ENCODE peak calls at places on chromosomes 2 and 18, in ten cellular contexts. L is tibial nerve, Z is left ventricle myocardium inferior, P is upper lobe of right lung, U is fibroblast of lung, D is foreskin fibroblast, O is fibroblast of villous mesenchyme, M is right atrium auricular region, I is gastrocnemius medialis, C is pancreas. V is an unnamed sample.

GRCh38 chr2:120958623-120959366 is 223.1 kb downstream of the GLI2 start:
- DNase-seq in L (no peak), M (no peak), D (no peak), P (no peak), I (no peak), O (peak; percentile 16), C (no peak), Z (no peak), U (no peak), V (no peak)

GRCh38 chr2:35199298-35199697 is 1156.3 kb upstream of the CRIM1 start:
- DNase-seq in L (no peak), C (no peak), U (no peak), D (no peak), O (no peak), Z (no peak), M (no peak), I (no peak), P (no peak), V (no peak)

GRCh38 chr2:95326433-95327140 is 29.4 kb downstream of the KCNIP3 start:
- DNase-seq in O (no peak), D (no peak), M (no peak), Z (no peak), L (no peak), I (no peak), U (no peak), C (no peak), P (no peak), V (no peak)

GRCh38 chr2:11187083-11187619 is 31.9 kb downstream of the SLC66A3 start:
- DNase-seq in O (peak; percentile 83), Z (no peak), P (no peak), C (no peak), L (no peak), D (peak; percentile 77), U (peak; percentile 83), I (no peak), M (no peak), V (peak; percentile 81)

GRCh38 chr2:209456489-209456888 is 32.6 kb downstream of the MAP2 start:
- DNase-seq in L (no peak), M (no peak), D (no peak), P (no peak), U (no peak), Z (no peak), C (no peak), I (no peak), O (no peak), V (no peak)

GRCh38 chr2:157867703-157868102 is 8.4 kb downstream of the ACVR1 start:
- DNase-seq in U (no peak), I (no peak), Z (no peak), D (no peak), P (no peak), C (no peak), M (no peak), O (no peak), L (no peak), V (no peak)

GRCh38 chr2:227805578-227805977 is 8.1 kb upstream of the CCL20 start:
- DNase-seq in C (no peak), I (no peak), D (no peak), M (no peak), P (peak; percentile 65), U (peak; percentile 30), Z (no peak), L (no peak), O (peak; percentile 76), V (no peak)

GRCh38 chr18:51110073-51110797 is 80.2 kb downstream of the SMAD4 start:
- DNase-seq in Z (peak; percentile 57), M (peak; percentile 54), U (peak; percentile 11), D (no peak), P (peak; percentile 84), I (peak; percentile 9), L (peak; percentile 47), O (peak; percentile 20), C (peak; percentile 72), V (peak; percentile 43)

GRCh38 chr18:63890950-63891304 is 3.4 kb downstream of the SERPINB2 start:
- DNase-seq in L (no peak), I (no peak), D (no peak), Z (no peak), U (no peak), P (no peak), M (no peak), O (no peak), C (no peak), V (peak; percentile 31)

GRCh38 chr2:204180671-204181070 is 244.1 kb downstream of the ICOS start:
- DNase-seq in P (peak; percentile 62), D (no peak), M (no peak), U (no peak), L (no peak), I (no peak), Z (no peak), O (no peak), C (no peak), V (no peak)

DNA sequence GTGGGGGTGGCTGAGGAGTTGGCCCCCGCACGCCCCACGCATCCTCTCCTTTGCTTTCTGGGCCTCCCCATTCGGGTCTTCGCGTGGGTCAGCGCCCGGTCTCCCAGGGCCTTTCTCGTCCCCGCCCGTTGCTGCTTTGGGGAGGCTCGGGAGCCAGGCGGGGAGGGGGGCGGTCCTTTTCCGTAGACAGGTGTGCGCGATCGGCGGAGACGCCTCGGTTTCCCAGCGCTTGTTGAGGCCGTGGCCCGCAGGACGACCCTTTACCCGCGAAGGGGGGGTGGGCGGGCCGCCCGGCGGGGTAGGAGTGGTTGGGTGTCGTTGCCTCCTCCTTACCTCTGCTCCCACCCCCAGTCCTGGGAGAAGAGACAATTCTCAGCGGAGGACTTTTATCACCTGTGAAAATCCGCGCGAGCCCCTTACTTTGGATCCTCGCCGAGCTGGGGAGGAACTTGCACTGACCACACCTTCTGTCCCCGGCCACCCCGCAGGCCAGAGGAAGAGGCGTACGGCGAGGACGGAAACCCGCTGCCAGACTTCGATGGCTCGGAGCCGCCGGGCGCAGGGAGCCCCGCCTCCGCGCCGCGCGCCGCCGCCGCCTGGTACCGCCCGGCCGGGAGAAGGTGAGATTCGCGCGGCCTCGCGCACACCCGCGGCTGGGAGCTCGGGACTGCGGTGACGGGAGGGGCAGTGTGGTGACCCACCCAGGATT is 2.7 kb downstream of the ADCYAP1 start:
- DNase-seq in M (no peak), Z (no peak), U (no peak), P (peak; percentile 61), C (peak; percentile 33), O (no peak), D (no peak), L (no peak), I (no peak), V (no peak)
- H3K4me3 ChIP-seq in M (peak overlapping the region; percentile 20), Z (peak overlapping the region; percentile 66), U (no peak overlapping the region), P (peak overlapping the region; percentile 48), C (peak overlapping the region; percentile 34), O (no peak overlapping the region), D (peak overlapping the region; percentile 34), L (peak overlapping the region; percentile 29), I (peak overlapping the region; percentile 41), V (peak overlapping the region; percentile 22)

GRCh38 chr2:200713003-200713703 is 98.6 kb upstream of the BZW1 start:
- DNase-seq in D (peak; percentile 95), L (peak; percentile 61), U (peak; percentile 92), Z (peak; percentile 78), I (peak; percentile 83), O (peak; percentile 92), C (peak; percentile 81), M (peak; percentile 95), P (peak; percentile 89), V (peak; percentile 94)
- TF ChIP-seq CTCF in D (peak; percentile 83), L (peak; percentile 86), U (peak; percentile 93), Z (peak; percentile 91), I (peak; percentile 87), O (peak; percentile 90), C (peak; percentile 68), M (peak; percentile 74), P (peak; percentile 81), V (peak; percentile 88)

GRCh38 chr2:205699554-205700289 is 17.4 kb downstream of the NRP2 start:
- DNase-seq in U (no peak), M (no peak), D (no peak), L (no peak), P (no peak), C (no peak), O (peak; percentile 59), I (no peak), Z (no peak), V (no peak)

GRCh38 chr2:205702576-205702975 is 20.3 kb downstream of the NRP2 start:
- DNase-seq in L (no peak), P (no peak), U (no peak), M (no peak), Z (no peak), D (no peak), O (no peak), C (no peak), I (no peak), V (no peak)

GRCh38 chr2:205698556-205699282 is 16.4 kb downstream of the NRP2 start:
- DNase-seq in I (no peak), M (no peak), C (no peak), D (no peak), O (no peak), P (no peak), Z (no peak), U (peak; percentile 74), L (no peak), V (peak; percentile 29)

GRCh38 chr2:205701509-205701908 is 19.2 kb downstream of the NRP2 start:
- DNase-seq in I (no peak), L (no peak), M (no peak), Z (no peak), D (no peak), O (no peak), U (peak; percentile 88), P (no peak), C (no peak), V (peak; percentile 39)

GRCh38 chr2:205700331-205701132 is 18.2 kb downstream of the NRP2 start:
- DNase-seq in I (no peak), L (no peak), C (no peak), P (no peak), D (peak; percentile 69), O (peak; percentile 93), M (no peak), Z (no peak), U (peak; percentile 97), V (peak; percentile 76)
- H3K4me3 ChIP-seq in I (no peak overlapping the region), L (no peak overlapping the region), C (no peak overlapping the region), P (no peak overlapping the region), D (no peak overlapping the region), O (no peak overlapping the region), M (no peak overlapping the region), Z (no peak overlapping the region), U (no peak overlapping the region), V (no peak overlapping the region)

GRCh38 chr2:31386648-31387047 is 27.9 kb downstream of the XDH start:
- DNase-seq in U (no peak), L (no peak), M (no peak), D (no peak), I (no peak), Z (no peak), C (no peak), P (no peak), O (no peak), V (no peak)
- TF ChIP-seq CTCF in U (no peak), L (no peak), M (no peak), D (no peak), I (no peak), Z (no peak), C (no peak), P (no peak), O (no peak), V (no peak)

V was measured in fibroblast of pulmonary artery.